ENCODE peak calls at places on chromosomes 12 and 14, in six cellular contexts. One of them, this sample, is unnamed. For H3K4me1, the result is how much of the 10 kb centered on the place peaks cover.

GRCh38 chr12:13208533-13209278 is 12.2 kb downstream of the EMP1 start:
- DNase-seq in CD8-positive, alpha-beta memory T cell: no peak
- DNase-seq in CD8-positive, alpha-beta T cell: no peak
- DNase-seq in psoas muscle: no peak
- DNase-seq in lung: no peak
- DNase-seq in gastrocnemius medialis: no peak
- DNase-seq in this sample: no peak

GRCh38 chr12:46389130-46389616 is 16.6 kb upstream of the SLC38A2 start:
- DNase-seq in CD8-positive, alpha-beta memory T cell: no peak
- DNase-seq in CD8-positive, alpha-beta T cell: no peak
- DNase-seq in psoas muscle: no peak
- DNase-seq in lung: no peak
- DNase-seq in gastrocnemius medialis: peak
- DNase-seq in this sample: no peak

GRCh38 chr12:41230756-41231155 is 42.6 kb downstream of the PDZRN4 start:
- DNase-seq in CD8-positive, alpha-beta memory T cell: no peak
- DNase-seq in CD8-positive, alpha-beta T cell: no peak
- DNase-seq in psoas muscle: no peak
- DNase-seq in lung: no peak
- DNase-seq in gastrocnemius medialis: no peak
- DNase-seq in this sample: no peak

GRCh38 chr12:32437095-32437515 is 37.7 kb downstream of the FGD4 start:
- DNase-seq in CD8-positive, alpha-beta memory T cell: no peak
- DNase-seq in CD8-positive, alpha-beta T cell: no peak
- DNase-seq in psoas muscle: no peak
- DNase-seq in lung: no peak
- DNase-seq in gastrocnemius medialis: no peak
- DNase-seq in this sample: no peak

GRCh38 chr12:120971299-120972180 is 6.8 kb upstream of the HNF1A start:
- DNase-seq in CD8-positive, alpha-beta memory T cell: no peak
- DNase-seq in CD8-positive, alpha-beta T cell: no peak
- DNase-seq in psoas muscle: no peak
- DNase-seq in lung: no peak
- DNase-seq in gastrocnemius medialis: no peak
- DNase-seq in this sample: no peak

GRCh38 chr14:66624319-66624937 is 116.5 kb downstream of the GPHN start:
- DNase-seq in CD8-positive, alpha-beta memory T cell: no peak
- DNase-seq in CD8-positive, alpha-beta T cell: no peak
- DNase-seq in psoas muscle: peak
- DNase-seq in lung: no peak
- DNase-seq in gastrocnemius medialis: peak
- DNase-seq in this sample: peak

GRCh38 chr12:57836442-57837375 is 9.8 kb downstream of the CTDSP2 start:
- DNase-seq in CD8-positive, alpha-beta memory T cell: no peak
- DNase-seq in CD8-positive, alpha-beta T cell: peak
- DNase-seq in psoas muscle: peak
- DNase-seq in lung: peak
- DNase-seq in gastrocnemius medialis: peak
- DNase-seq in this sample: peak

GRCh38 chr12:123393747-123394146 is 9.8 kb downstream of the KMT5A start:
- DNase-seq in CD8-positive, alpha-beta memory T cell: no peak
- DNase-seq in CD8-positive, alpha-beta T cell: no peak
- DNase-seq in psoas muscle: no peak
- DNase-seq in lung: no peak
- DNase-seq in gastrocnemius medialis: no peak
- DNase-seq in this sample: no peak

GRCh38 chr14:67187210-67187609 is 2.0 kb upstream of the GARIN2 start:
- DNase-seq in CD8-positive, alpha-beta memory T cell: no peak
- DNase-seq in CD8-positive, alpha-beta T cell: no peak
- DNase-seq in psoas muscle: no peak
- DNase-seq in lung: no peak
- DNase-seq in gastrocnemius medialis: no peak
- DNase-seq in this sample: no peak

GRCh38 chr14:99841436-99842071 is 48.3 kb downstream of the EML1 start:
- DNase-seq in CD8-positive, alpha-beta memory T cell: no peak
- DNase-seq in CD8-positive, alpha-beta T cell: no peak
- DNase-seq in psoas muscle: no peak
- DNase-seq in lung: no peak
- DNase-seq in gastrocnemius medialis: no peak
- DNase-seq in this sample: no peak

GRCh38 chr12:38149395-38150073 is 167.0 kb upstream of the ALG10B start:
- DNase-seq in CD8-positive, alpha-beta memory T cell: no peak
- DNase-seq in CD8-positive, alpha-beta T cell: no peak
- DNase-seq in psoas muscle: no peak
- DNase-seq in lung: no peak
- DNase-seq in gastrocnemius medialis: no peak
- DNase-seq in this sample: peak

GRCh38 chr12:95182868-95183415 is 34.3 kb downstream of the FGD6 start:
- DNase-seq in CD8-positive, alpha-beta memory T cell: no peak
- DNase-seq in CD8-positive, alpha-beta T cell: no peak
- DNase-seq in psoas muscle: no peak
- DNase-seq in lung: no peak
- DNase-seq in gastrocnemius medialis: no peak
- DNase-seq in this sample: no peak

GRCh38 chr12:113292091-113292490 is 42.8 kb downstream of the SLC8B1 start:
- DNase-seq in CD8-positive, alpha-beta memory T cell: no peak
- DNase-seq in CD8-positive, alpha-beta T cell: no peak
- DNase-seq in psoas muscle: no peak
- DNase-seq in lung: no peak
- DNase-seq in gastrocnemius medialis: no peak
- DNase-seq in this sample: no peak

GRCh38 chr12:78095623-78096022 is 264.9 kb downstream of the NAV3 start:
- DNase-seq in CD8-positive, alpha-beta memory T cell: no peak
- DNase-seq in CD8-positive, alpha-beta T cell: no peak
- DNase-seq in psoas muscle: no peak
- DNase-seq in lung: no peak
- DNase-seq in gastrocnemius medialis: no peak
- DNase-seq in this sample: no peak

GRCh38 chr12:565161-565560 is 98.1 kb downstream of the NINJ2 start:
- DNase-seq in CD8-positive, alpha-beta memory T cell: no peak
- DNase-seq in CD8-positive, alpha-beta T cell: no peak
- DNase-seq in psoas muscle: no peak
- DNase-seq in lung: no peak
- DNase-seq in gastrocnemius medialis: no peak
- DNase-seq in this sample: no peak

GRCh38 chr12:32217354-32218310 is 111.0 kb downstream of the BICD1 start:
- DNase-seq in CD8-positive, alpha-beta memory T cell: no peak
- DNase-seq in CD8-positive, alpha-beta T cell: no peak
- DNase-seq in psoas muscle: peak
- DNase-seq in lung: no peak
- DNase-seq in gastrocnemius medialis: peak
- DNase-seq in this sample: no peak

GRCh38 chr12:50572275-50572674 is 67.5 kb downstream of the DIP2B start:
- DNase-seq in CD8-positive, alpha-beta memory T cell: no peak
- DNase-seq in CD8-positive, alpha-beta T cell: no peak
- DNase-seq in psoas muscle: no peak
- DNase-seq in lung: no peak
- DNase-seq in gastrocnemius medialis: peak
- DNase-seq in this sample: no peak
- H3K27ac ChIP-seq in CD8-positive, alpha-beta memory T cell: no peak
- H3K27ac ChIP-seq in CD8-positive, alpha-beta T cell: no peak
- H3K27ac ChIP-seq in psoas muscle: no peak
- H3K27ac ChIP-seq in lung: no peak
- H3K27ac ChIP-seq in gastrocnemius medialis: peak
- H3K27ac ChIP-seq in this sample: no peak

GRCh38 chr14:55071051-55071450 is 19.6 kb downstream of the MAPK1IP1L start:
- DNase-seq in CD8-positive, alpha-beta memory T cell: no peak
- DNase-seq in CD8-positive, alpha-beta T cell: no peak
- DNase-seq in psoas muscle: no peak
- DNase-seq in lung: no peak
- DNase-seq in gastrocnemius medialis: no peak
- DNase-seq in this sample: no peak
- H3K4me1 ChIP-seq in CD8-positive, alpha-beta memory T cell: under half
- H3K4me1 ChIP-seq in CD8-positive, alpha-beta T cell: under half
- H3K4me1 ChIP-seq in psoas muscle: under half
- H3K4me1 ChIP-seq in lung: under half
- H3K4me1 ChIP-seq in gastrocnemius medialis: under half
- H3K4me1 ChIP-seq in this sample: under half

GRCh38 chr14:61153436-61153835 is 127.7 kb downstream of the TMEM30B start:
- DNase-seq in CD8-positive, alpha-beta memory T cell: no peak
- DNase-seq in CD8-positive, alpha-beta T cell: no peak
- DNase-seq in psoas muscle: no peak
- DNase-seq in lung: no peak
- DNase-seq in gastrocnemius medialis: no peak
- DNase-seq in this sample: no peak

GRCh38 chr14:61149896-61150295 is 131.2 kb downstream of the TMEM30B start:
- DNase-seq in CD8-positive, alpha-beta memory T cell: no peak
- DNase-seq in CD8-positive, alpha-beta T cell: no peak
- DNase-seq in psoas muscle: no peak
- DNase-seq in lung: no peak
- DNase-seq in gastrocnemius medialis: no peak
- DNase-seq in this sample: no peak

GRCh38 chr14:61150851-61151250 is 130.3 kb downstream of the TMEM30B start:
- DNase-seq in CD8-positive, alpha-beta memory T cell: no peak
- DNase-seq in CD8-positive, alpha-beta T cell: no peak
- DNase-seq in psoas muscle: no peak
- DNase-seq in lung: no peak
- DNase-seq in gastrocnemius medialis: no peak
- DNase-seq in this sample: no peak

GRCh38 chr14:61152851-61153364 is 128.2 kb downstream of the TMEM30B start:
- DNase-seq in CD8-positive, alpha-beta memory T cell: no peak
- DNase-seq in CD8-positive, alpha-beta T cell: no peak
- DNase-seq in psoas muscle: no peak
- DNase-seq in lung: no peak
- DNase-seq in gastrocnemius medialis: no peak
- DNase-seq in this sample: no peak

DNA sequence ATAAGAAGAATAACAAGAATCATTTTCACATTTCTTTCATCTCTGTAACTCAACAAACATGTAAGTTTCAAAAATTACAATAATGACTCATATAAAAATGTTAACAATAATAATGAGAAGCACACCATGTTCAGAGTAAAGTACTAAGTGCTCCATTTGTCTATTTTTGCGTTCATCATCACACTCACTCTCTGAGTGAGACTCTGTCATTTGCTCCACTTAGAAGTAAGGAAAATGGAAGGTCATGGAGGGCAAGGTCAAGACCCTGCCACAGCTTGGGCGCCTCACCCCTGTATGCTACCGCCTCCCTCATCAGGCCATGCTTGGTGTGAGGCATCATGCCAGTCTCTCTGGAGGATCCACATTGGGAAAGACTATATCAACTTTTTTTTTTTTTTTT is 129.9 kb downstream of the TMEM30B start:
- DNase-seq in CD8-positive, alpha-beta memory T cell: no peak
- DNase-seq in CD8-positive, alpha-beta T cell: no peak
- DNase-seq in psoas muscle: no peak
- DNase-seq in lung: no peak
- DNase-seq in gastrocnemius medialis: no peak
- DNase-seq in this sample: no peak
- H3K27ac ChIP-seq in CD8-positive, alpha-beta memory T cell: no peak
- H3K27ac ChIP-seq in CD8-positive, alpha-beta T cell: no peak
- H3K27ac ChIP-seq in psoas muscle: no peak
- H3K27ac ChIP-seq in lung: no peak
- H3K27ac ChIP-seq in gastrocnemius medialis: no peak
- H3K27ac ChIP-seq in this sample: no peak

GRCh38 chr12:51848843-51849735 is 571 bp upstream of the FIGNL2 start:
- DNase-seq in CD8-positive, alpha-beta memory T cell: no peak
- DNase-seq in CD8-positive, alpha-beta T cell: no peak
- DNase-seq in psoas muscle: peak
- DNase-seq in lung: no peak
- DNase-seq in gastrocnemius medialis: no peak
- DNase-seq in this sample: no peak
- H3K4me1 ChIP-seq in CD8-positive, alpha-beta memory T cell: under half
- H3K4me1 ChIP-seq in CD8-positive, alpha-beta T cell: under half
- H3K4me1 ChIP-seq in psoas muscle: under half
- H3K4me1 ChIP-seq in lung: under half
- H3K4me1 ChIP-seq in gastrocnemius medialis: under half
- H3K4me1 ChIP-seq in this sample: under half

GRCh38 chr14:105026033-105026785 is 5.3 kb upstream of the CDCA4 start:
- DNase-seq in CD8-positive, alpha-beta memory T cell: no peak
- DNase-seq in CD8-positive, alpha-beta T cell: no peak
- DNase-seq in psoas muscle: no peak
- DNase-seq in lung: no peak
- DNase-seq in gastrocnemius medialis: no peak
- DNase-seq in this sample: no peak

GRCh38 chr14:105028251-105028927 is 7.5 kb upstream of the CDCA4 start:
- DNase-seq in CD8-positive, alpha-beta memory T cell: no peak
- DNase-seq in CD8-positive, alpha-beta T cell: no peak
- DNase-seq in psoas muscle: no peak
- DNase-seq in lung: no peak
- DNase-seq in gastrocnemius medialis: no peak
- DNase-seq in this sample: no peak

GRCh38 chr14:105025429-105025828 is 4.5 kb upstream of the CDCA4 start:
- DNase-seq in CD8-positive, alpha-beta memory T cell: no peak
- DNase-seq in CD8-positive, alpha-beta T cell: no peak
- DNase-seq in psoas muscle: no peak
- DNase-seq in lung: no peak
- DNase-seq in gastrocnemius medialis: no peak
- DNase-seq in this sample: peak

GRCh38 chr14:105029402-105029801 is 8.5 kb upstream of the CDCA4 start:
- DNase-seq in CD8-positive, alpha-beta memory T cell: no peak
- DNase-seq in CD8-positive, alpha-beta T cell: no peak
- DNase-seq in psoas muscle: no peak
- DNase-seq in lung: no peak
- DNase-seq in gastrocnemius medialis: no peak
- DNase-seq in this sample: no peak

DNA sequence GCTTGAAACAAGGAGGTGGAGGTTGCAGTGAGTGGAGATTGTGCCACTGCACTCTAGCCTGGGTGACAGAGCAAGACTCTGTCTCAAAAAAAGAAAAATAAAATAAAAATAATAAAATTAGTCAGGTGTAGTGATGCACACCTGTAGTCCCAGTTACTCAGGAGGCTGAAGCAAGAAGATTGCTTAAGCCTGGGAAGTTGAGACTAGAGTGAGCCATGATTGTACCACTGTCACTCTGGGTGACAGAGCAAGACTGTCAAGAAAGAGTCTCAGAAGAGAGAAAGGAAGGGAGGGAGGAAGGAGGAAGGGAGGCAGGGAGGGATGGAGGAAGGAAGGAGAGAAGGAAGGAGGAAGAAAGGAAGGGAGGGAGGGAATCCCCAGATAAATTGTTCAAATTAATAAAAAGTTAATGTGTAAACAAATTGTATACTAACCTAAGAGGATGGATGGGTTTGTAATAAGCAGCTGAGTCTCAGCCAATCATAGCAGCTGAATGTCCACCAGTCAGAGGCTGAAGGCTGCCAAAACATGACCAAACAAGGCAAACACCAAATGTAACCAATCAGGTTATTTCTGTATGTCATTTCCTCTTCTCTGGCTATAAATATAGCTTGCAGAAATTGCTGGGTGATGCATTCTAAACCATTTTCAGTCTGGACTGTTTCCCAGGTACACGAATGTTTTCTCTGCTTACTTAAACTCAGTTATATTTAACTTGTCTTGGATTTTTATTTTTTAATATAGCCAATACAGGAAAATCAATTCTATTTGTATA is 6.1 kb upstream of the CDCA4 start:
- DNase-seq in CD8-positive, alpha-beta memory T cell: no peak
- DNase-seq in CD8-positive, alpha-beta T cell: no peak
- DNase-seq in psoas muscle: no peak
- DNase-seq in lung: no peak
- DNase-seq in gastrocnemius medialis: no peak
- DNase-seq in this sample: no peak
- H3K27ac ChIP-seq in CD8-positive, alpha-beta memory T cell: no peak
- H3K27ac ChIP-seq in CD8-positive, alpha-beta T cell: no peak
- H3K27ac ChIP-seq in psoas muscle: no peak
- H3K27ac ChIP-seq in lung: no peak
- H3K27ac ChIP-seq in gastrocnemius medialis: no peak
- H3K27ac ChIP-seq in this sample: no peak

This sample was measured in right cardiac atrium.